ENCODE peak calls at places on chromosomes 4 and X, in six cellular contexts. R is iPS DF 6.9, G is HAP-1, B is cardiac muscle cell, E is T-helper 17 cell, M is sigmoid colon. S is an unnamed sample. For H3K9me3, the result is how much of the 10 kb centered on the place peaks cover.

GRCh38 chr4:185039508-185040273 is 21.4 kb downstream of the HELT start:
- DNase-seq in B (peak), M (peak), E (no peak), G (peak), R (no peak), S (peak)

GRCh38 chrX:147675819-147676218 is 235.9 kb upstream of the FMR1 start:
- DNase-seq in B (no peak), G (no peak), E (no peak), M (no peak), R (no peak), S (no peak)

GRCh38 chrX:71998836-71999509 is 88.3 kb downstream of the NHSL2 start:
- DNase-seq in M (no peak), R (no peak), E (no peak), G (peak), B (peak), S (peak)

GRCh38 chr4:176525576-176525975 is 205.8 kb downstream of the SPCS3 start:
- DNase-seq in B (no peak), G (no peak), M (no peak), E (no peak), R (no peak), S (no peak)

GRCh38 chr4:98226396-98226795 is 34.8 kb upstream of the RAP1GDS1 start:
- DNase-seq in M (no peak), R (no peak), G (no peak), E (no peak), B (no peak), S (no peak)

GRCh38 chr4:121070696-121071639 is 1.4 kb downstream of the NDNF start:
- DNase-seq in B (peak), M (peak), R (no peak), G (peak), E (no peak), S (no peak)

GRCh38 chrX:131763674-131764073 is 219.8 kb downstream of the OR13H1 start:
- DNase-seq in R (no peak), G (no peak), E (no peak), M (peak), B (no peak), S (no peak)

GRCh38 chr4:139525414-139525813 is 30.6 kb downstream of the SETD7 start:
- DNase-seq in G (no peak), E (no peak), B (no peak), M (no peak), R (no peak), S (no peak)

GRCh38 chr4:90443231-90443630 is 316.0 kb downstream of the CCSER1 start:
- DNase-seq in M (no peak), R (no peak), G (no peak), E (no peak), B (no peak), S (no peak)

GRCh38 chr4:152259866-152260265 is 276.0 kb downstream of the FBXW7 start:
- DNase-seq in E (no peak), G (no peak), R (no peak), M (no peak), B (no peak), S (no peak)

GRCh38 chrX:18927558-18927957 is 56.4 kb downstream of the PHKA2 start:
- DNase-seq in E (no peak), G (no peak), M (no peak), R (no peak), B (no peak), S (no peak)

GRCh38 chr4:66606908-66607307 is 936.6 kb upstream of the EPHA5 start:
- DNase-seq in B (no peak), R (peak), M (no peak), G (peak), E (no peak), S (no peak)

GRCh38 chr4:6840062-6840976 is 57.8 kb downstream of the KIAA0232 start:
- DNase-seq in B (peak), M (no peak), R (no peak), G (peak), E (no peak), S (no peak)

GRCh38 chr4:38105475-38105874 is 145.3 kb downstream of the PTTG2 start:
- DNase-seq in R (no peak), B (no peak), M (no peak), E (no peak), G (no peak), S (no peak)

GRCh38 chr4:56050584-56050983 is 101.8 kb downstream of the CEP135 start:
- DNase-seq in B (no peak), E (no peak), M (no peak), R (no peak), G (no peak), S (no peak)

DNA sequence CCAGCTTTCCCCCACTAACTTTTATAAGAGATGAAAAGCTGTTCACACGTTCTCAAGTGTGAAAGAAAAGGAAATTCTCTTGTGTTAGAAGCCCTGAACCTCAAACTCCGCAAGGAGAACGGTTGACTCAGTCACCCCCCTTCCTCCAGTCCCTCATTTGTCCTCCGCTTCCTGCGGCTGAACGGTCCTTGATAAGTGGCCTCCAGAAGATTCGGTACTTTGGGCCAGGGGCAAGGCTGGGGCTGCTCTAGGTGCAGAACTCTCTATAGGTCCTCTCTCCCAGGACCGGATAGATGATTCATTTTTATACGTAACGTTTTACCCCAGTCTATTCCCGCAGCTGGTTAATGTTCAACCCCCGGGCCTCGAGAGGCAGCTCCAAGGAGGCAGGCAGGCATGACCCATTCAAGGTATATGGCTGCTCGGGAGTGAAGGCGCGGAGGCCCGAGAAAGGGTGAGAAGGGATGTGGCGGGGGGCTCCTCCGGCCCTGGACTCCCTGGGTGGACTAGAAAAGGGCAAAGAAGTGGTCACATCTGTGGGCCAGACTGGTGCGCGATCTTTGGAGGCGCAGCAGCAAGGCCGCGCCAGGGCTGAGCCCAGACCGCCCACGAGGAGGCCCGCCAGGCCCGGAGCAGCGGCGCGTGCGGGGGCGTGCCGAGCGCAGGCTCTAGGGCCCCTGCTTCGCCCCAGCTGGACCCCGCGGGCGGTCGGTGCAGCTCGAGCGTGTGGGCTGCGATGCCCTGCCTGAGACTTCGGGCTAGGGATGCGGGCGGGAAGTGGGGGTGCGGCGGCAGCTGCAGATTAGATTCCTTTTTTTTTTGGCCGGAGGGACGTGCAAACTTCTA is 11.7 kb downstream of the PITX2 start:
- DNase-seq in G (no peak), B (no peak), M (no peak), R (no peak), E (no peak), S (no peak)
- H3K9me3 ChIP-seq in G (under half), B (under half), M (under half), R (under half), E (under half), S (under half)

DNA sequence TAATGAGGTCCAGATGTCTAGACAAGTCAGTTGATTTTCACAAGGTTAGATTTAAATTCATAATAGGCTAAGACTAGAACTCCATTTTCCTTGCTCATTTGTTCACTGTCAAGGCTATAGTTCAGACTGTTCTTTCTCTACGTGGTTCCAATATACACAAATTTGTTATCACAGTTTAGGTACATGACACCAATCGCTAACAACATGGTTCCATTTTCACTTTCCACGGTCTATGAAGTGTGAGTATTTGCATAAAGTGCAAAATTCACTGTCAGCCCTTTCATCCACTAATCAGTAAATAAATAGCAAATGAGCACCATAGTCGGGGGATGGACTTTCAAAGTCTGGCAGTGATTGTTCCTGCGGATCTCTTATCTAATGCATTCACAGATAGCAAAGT is 315.7 kb upstream of the SPOCK3 start:
- DNase-seq in R (no peak), E (no peak), G (no peak), M (no peak), B (no peak), S (no peak)
- H3K9me3 ChIP-seq in R (under half), E (under half), G (under half), M (under half), B (under half), S (under half)

DNA sequence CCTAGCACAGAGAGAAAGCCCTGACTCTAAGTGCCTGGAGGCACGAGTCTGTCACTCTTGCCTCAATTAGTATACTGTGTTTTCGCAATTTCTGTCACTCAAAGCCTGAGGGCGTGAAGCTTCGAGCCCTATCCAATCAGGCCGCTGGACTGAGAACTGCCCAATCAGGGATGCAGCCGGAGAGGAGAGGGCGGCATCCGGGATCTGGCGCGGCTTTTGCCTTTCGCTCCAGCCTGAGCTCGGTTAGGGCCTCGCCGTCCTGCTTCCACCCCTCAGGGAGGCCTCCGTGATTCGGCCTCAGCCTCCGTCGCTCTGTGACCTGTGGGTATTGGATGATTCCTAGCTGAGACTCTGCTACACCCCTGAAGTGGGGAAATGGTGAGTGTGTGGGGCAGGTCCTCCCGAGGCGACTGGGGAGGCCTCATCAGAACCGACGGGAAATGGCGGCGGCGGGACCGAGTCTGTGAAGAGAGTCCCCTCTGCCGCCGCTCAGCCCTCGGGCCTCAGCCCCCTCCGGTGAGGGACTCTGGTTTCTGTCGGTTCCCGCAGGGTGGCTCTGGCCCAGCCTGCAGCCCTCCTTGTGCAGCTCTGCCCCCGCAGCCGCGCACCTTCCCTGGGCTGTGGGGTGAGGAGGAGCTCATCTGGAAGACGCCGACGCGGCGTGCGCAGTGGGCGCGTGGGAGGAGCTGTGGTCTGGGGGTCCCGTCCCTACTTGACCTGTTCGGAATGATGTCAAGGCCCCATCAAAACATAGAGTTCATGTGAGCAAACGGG is 48.5 kb downstream of the ZNF141 start:
- DNase-seq in E (no peak), M (no peak), R (peak), B (no peak), G (no peak), S (no peak)
- H3K9me3 ChIP-seq in E (under half), M (half or more), R (under half), B (under half), G (under half), S (half or more)

DNA sequence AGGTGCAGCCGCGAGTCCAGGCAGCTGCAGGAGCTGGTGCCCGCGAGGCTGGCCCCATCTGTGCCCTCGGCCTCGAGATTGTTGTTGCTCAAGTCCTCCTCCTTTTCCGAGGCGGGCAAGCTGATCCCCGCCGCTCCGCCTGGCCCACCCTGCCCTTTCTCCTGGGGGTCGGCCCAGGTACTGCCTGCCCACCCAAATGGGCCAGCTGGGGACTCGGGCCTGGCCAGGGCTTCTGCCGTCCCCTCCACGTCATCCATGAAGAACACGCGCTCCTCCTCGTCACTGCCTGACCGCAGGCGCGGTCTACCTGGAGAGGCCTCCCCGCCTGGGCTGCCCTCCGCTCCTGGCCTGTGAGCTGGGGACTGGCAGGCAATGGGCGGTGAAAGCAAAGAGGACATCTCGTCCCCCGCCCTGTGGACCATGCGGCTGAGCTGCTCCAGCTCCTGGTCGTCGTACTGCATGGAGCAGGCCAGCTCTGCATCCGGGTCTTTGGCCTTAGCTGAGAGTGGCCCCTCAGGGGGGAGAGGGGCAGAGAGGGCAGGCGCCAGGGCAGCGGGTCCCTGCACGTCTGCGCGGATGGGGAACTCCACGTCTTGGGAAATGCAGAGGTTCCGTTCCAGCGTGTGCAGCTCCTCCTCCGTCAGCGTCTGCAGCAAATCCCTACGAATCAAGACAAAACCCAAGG is 43.1 kb upstream of the MXD4 start:
- DNase-seq in G (no peak), M (peak), E (no peak), B (no peak), R (no peak), S (no peak)
- H3K9me3 ChIP-seq in G (under half), M (under half), E (under half), B (under half), R (under half), S (under half)

GRCh38 chrX:144809025-144809424 is 438.3 kb upstream of the SPANXN1 start:
- DNase-seq in B (no peak), R (no peak), E (no peak), G (no peak), M (no peak), S (no peak)
- H3K9me3 ChIP-seq in B (under half), R (under half), E (under half), G (under half), M (under half), S (under half)

GRCh38 chr4:146621-147020 is 22.3 kb downstream of the ZNF718 start:
- DNase-seq in R (no peak), M (no peak), G (no peak), B (no peak), E (no peak), S (no peak)

GRCh38 chr4:147233-147632 is 22.9 kb downstream of the ZNF718 start:
- DNase-seq in B (no peak), E (no peak), R (no peak), G (no peak), M (no peak), S (no peak)
- H3K9me3 ChIP-seq in B (under half), E (under half), R (under half), G (under half), M (under half), S (half or more)

DNA sequence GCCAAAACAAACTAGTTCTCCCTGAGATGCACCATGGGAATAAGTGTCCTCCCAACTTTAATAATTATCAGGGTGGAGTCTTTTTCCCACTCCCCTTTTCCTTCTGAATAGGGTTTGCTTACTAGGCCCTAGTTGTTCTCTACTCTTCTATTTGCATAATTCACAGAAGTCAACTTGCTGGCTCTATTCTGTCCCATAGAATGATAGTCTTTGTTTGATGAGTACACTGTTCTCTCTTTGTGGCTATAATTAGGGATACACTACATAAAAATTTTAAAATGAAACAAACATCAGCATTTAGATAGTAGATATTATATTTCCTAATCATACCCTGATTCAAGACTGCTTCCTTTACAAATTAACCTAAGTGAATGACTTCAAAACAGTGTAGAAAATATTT is 10.3 kb downstream of the PDHA2 start:
- DNase-seq in E (no peak), R (no peak), G (no peak), B (no peak), M (no peak), S (no peak)
- H3K9me3 ChIP-seq in E (under half), R (under half), G (under half), B (under half), M (under half), S (under half)